ENCODE peak calls at places on chromosomes 7 and 10, in six cellular contexts. Y is stimulated activated CD8-positive, alpha-beta memory T cell treated with anti-CD3 and anti-CD28 coated beads, Interleukin-15, amount 100 ng/mL, for 24 hours; C is activated naive CD4-positive, alpha-beta T cell; H is NCI-H2029; R is progenitor cell of endocrine pancreas; N is COR-L47. Z is an unnamed sample.

GRCh38 chr7:149381245-149381644 is 79.6 kb downstream of the ZNF777 start:
- DNase-seq in C (no peak), N (no peak), Y (no peak), R (no peak), H (no peak), Z (no peak)

GRCh38 chr7:43764807-43765491 is 6.5 kb downstream of the BLVRA start:
- DNase-seq in Y (no peak), N (no peak), H (no peak), C (no peak), R (no peak), Z (no peak)

GRCh38 chr10:99461230-99461629 is 30.8 kb upstream of the GOT1 start:
- DNase-seq in N (no peak), H (no peak), C (no peak), Y (no peak), R (no peak), Z (no peak)

GRCh38 chr10:132462463-132463332 is 65.7 kb downstream of the PWWP2B start:
- DNase-seq in R (no peak), Y (no peak), C (no peak), N (no peak), H (no peak), Z (no peak)

GRCh38 chr7:5139998-5140397 is 50.0 kb upstream of the WIPI2 start:
- DNase-seq in C (no peak), H (no peak), R (peak), Y (no peak), N (peak), Z (peak)

GRCh38 chr7:45421096-45421495 is 153.1 kb upstream of the ADCY1 start:
- DNase-seq in R (no peak), H (no peak), Y (no peak), N (no peak), C (no peak), Z (no peak)

GRCh38 chr7:29622335-29623265 is 59.0 kb downstream of the PRR15 start:
- DNase-seq in Y (no peak), H (no peak), R (no peak), C (no peak), N (peak), Z (no peak)

GRCh38 chr7:31192996-31193395 is 140.9 kb downstream of the ADCYAP1R1 start:
- DNase-seq in H (peak), Y (no peak), R (peak), C (no peak), N (peak), Z (peak)

GRCh38 chr7:98613601-98614425 is 3.3 kb upstream of the NPTX2 start:
- DNase-seq in C (no peak), Y (no peak), H (no peak), R (peak), N (no peak), Z (no peak)